ENCODE peak calls at places on chromosomes 12 and 14, in six cellular contexts. One of them, this sample, is unnamed.

GRCh38 chr12:28021704-28022103 is 49.2 kb upstream of the PTHLH start:
- DNase-seq in H9: no peak
- DNase-seq in cardiac muscle cell: no peak
- DNase-seq in NCI-H1105 treated with DMSO at 0.1 percent for 48 hours: no peak
- DNase-seq in C1 segment of cervical spinal cord: no peak
- DNase-seq in GDM1: no peak
- DNase-seq in this sample: no peak

GRCh38 chr12:27488479-27488878 is 35.5 kb upstream of the PPFIBP1 start:
- DNase-seq in H9: no peak
- DNase-seq in GDM1: no peak
- DNase-seq in cardiac muscle cell: no peak
- DNase-seq in C1 segment of cervical spinal cord: no peak
- DNase-seq in NCI-H1105 treated with DMSO at 0.1 percent for 48 hours: no peak
- DNase-seq in this sample: no peak

GRCh38 chr14:92540472-92541048 is 27.0 kb downstream of the RIN3 start:
- DNase-seq in cardiac muscle cell: no peak
- DNase-seq in NCI-H1105 treated with DMSO at 0.1 percent for 48 hours: peak
- DNase-seq in GDM1: no peak
- DNase-seq in C1 segment of cervical spinal cord: peak
- DNase-seq in H9: no peak
- DNase-seq in this sample: no peak

GRCh38 chr12:2804390-2805145 is 7.9 kb upstream of the ITFG2 start:
- DNase-seq in GDM1: no peak
- DNase-seq in NCI-H1105 treated with DMSO at 0.1 percent for 48 hours: no peak
- DNase-seq in cardiac muscle cell: peak
- DNase-seq in C1 segment of cervical spinal cord: no peak
- DNase-seq in H9: no peak
- DNase-seq in this sample: no peak

GRCh38 chr12:99121476-99121965 is 476.4 kb downstream of the APAF1 start:
- DNase-seq in cardiac muscle cell: no peak
- DNase-seq in GDM1: no peak
- DNase-seq in NCI-H1105 treated with DMSO at 0.1 percent for 48 hours: peak
- DNase-seq in C1 segment of cervical spinal cord: no peak
- DNase-seq in H9: no peak
- DNase-seq in this sample: no peak

GRCh38 chr14:65462411-65462810 is 49.9 kb downstream of the FUT8 start:
- DNase-seq in cardiac muscle cell: no peak
- DNase-seq in NCI-H1105 treated with DMSO at 0.1 percent for 48 hours: no peak
- DNase-seq in GDM1: no peak
- DNase-seq in C1 segment of cervical spinal cord: no peak
- DNase-seq in H9: no peak
- DNase-seq in this sample: no peak

GRCh38 chr12:94614288-94614721 is 36.1 kb downstream of the TMCC3 start:
- DNase-seq in C1 segment of cervical spinal cord: no peak
- DNase-seq in NCI-H1105 treated with DMSO at 0.1 percent for 48 hours: no peak
- DNase-seq in H9: peak
- DNase-seq in GDM1: no peak
- DNase-seq in cardiac muscle cell: peak
- DNase-seq in this sample: no peak

GRCh38 chr14:104677506-104678332 is 11.7 kb upstream of the INF2 start:
- DNase-seq in NCI-H1105 treated with DMSO at 0.1 percent for 48 hours: no peak
- DNase-seq in H9: peak
- DNase-seq in cardiac muscle cell: peak
- DNase-seq in C1 segment of cervical spinal cord: peak
- DNase-seq in GDM1: peak
- DNase-seq in this sample: peak

GRCh38 chr14:75711796-75712211 is 50.8 kb downstream of the TTLL5 start:
- DNase-seq in NCI-H1105 treated with DMSO at 0.1 percent for 48 hours: peak
- DNase-seq in cardiac muscle cell: peak
- DNase-seq in GDM1: no peak
- DNase-seq in C1 segment of cervical spinal cord: peak
- DNase-seq in H9: peak
- DNase-seq in this sample: peak

GRCh38 chr12:72472350-72472749 is 200.2 kb downstream of the TRHDE start:
- DNase-seq in NCI-H1105 treated with DMSO at 0.1 percent for 48 hours: no peak
- DNase-seq in GDM1: no peak
- DNase-seq in H9: no peak
- DNase-seq in C1 segment of cervical spinal cord: no peak
- DNase-seq in cardiac muscle cell: no peak
- DNase-seq in this sample: no peak

GRCh38 chr12:106192659-106193403 is 54.1 kb upstream of the NUAK1 start:
- DNase-seq in H9: no peak
- DNase-seq in GDM1: no peak
- DNase-seq in C1 segment of cervical spinal cord: no peak
- DNase-seq in NCI-H1105 treated with DMSO at 0.1 percent for 48 hours: no peak
- DNase-seq in cardiac muscle cell: no peak
- DNase-seq in this sample: no peak

GRCh38 chr14:52494444-52494843 is 57.9 kb downstream of the TXNDC16 start:
- DNase-seq in GDM1: no peak
- DNase-seq in NCI-H1105 treated with DMSO at 0.1 percent for 48 hours: peak
- DNase-seq in H9: no peak
- DNase-seq in C1 segment of cervical spinal cord: no peak
- DNase-seq in cardiac muscle cell: no peak
- DNase-seq in this sample: no peak

GRCh38 chr14:95314609-95315008 is 5.1 kb downstream of the CLMN start:
- DNase-seq in H9: no peak
- DNase-seq in cardiac muscle cell: no peak
- DNase-seq in NCI-H1105 treated with DMSO at 0.1 percent for 48 hours: no peak
- DNase-seq in GDM1: no peak
- DNase-seq in C1 segment of cervical spinal cord: no peak
- DNase-seq in this sample: no peak

GRCh38 chr14:51596473-51596870 is 55.2 kb upstream of the FRMD6 start:
- DNase-seq in GDM1: no peak
- DNase-seq in cardiac muscle cell: peak
- DNase-seq in H9: no peak
- DNase-seq in NCI-H1105 treated with DMSO at 0.1 percent for 48 hours: no peak
- DNase-seq in C1 segment of cervical spinal cord: no peak
- DNase-seq in this sample: no peak

GRCh38 chr14:75542585-75543091 is 20.4 kb downstream of the BATF start:
- DNase-seq in NCI-H1105 treated with DMSO at 0.1 percent for 48 hours: no peak
- DNase-seq in C1 segment of cervical spinal cord: no peak
- DNase-seq in cardiac muscle cell: peak
- DNase-seq in GDM1: peak
- DNase-seq in H9: no peak
- DNase-seq in this sample: no peak

GRCh38 chr12:59665692-59666091 is 69.9 kb downstream of the SLC16A7 start:
- DNase-seq in C1 segment of cervical spinal cord: no peak
- DNase-seq in cardiac muscle cell: no peak
- DNase-seq in GDM1: no peak
- DNase-seq in NCI-H1105 treated with DMSO at 0.1 percent for 48 hours: no peak
- DNase-seq in H9: no peak
- DNase-seq in this sample: no peak

GRCh38 chr14:94536836-94537235 is 24.4 kb upstream of the SERPINA4 start:
- DNase-seq in cardiac muscle cell: no peak
- DNase-seq in H9: no peak
- DNase-seq in C1 segment of cervical spinal cord: no peak
- DNase-seq in NCI-H1105 treated with DMSO at 0.1 percent for 48 hours: no peak
- DNase-seq in GDM1: no peak
- DNase-seq in this sample: no peak

GRCh38 chr12:12443482-12443881 is 86.6 kb downstream of the BORCS5 start:
- DNase-seq in GDM1: no peak
- DNase-seq in H9: no peak
- DNase-seq in cardiac muscle cell: no peak
- DNase-seq in NCI-H1105 treated with DMSO at 0.1 percent for 48 hours: no peak
- DNase-seq in C1 segment of cervical spinal cord: no peak
- DNase-seq in this sample: no peak

GRCh38 chr12:117481470-117481869 is 120.0 kb upstream of the NOS1 start:
- DNase-seq in H9: no peak
- DNase-seq in cardiac muscle cell: no peak
- DNase-seq in NCI-H1105 treated with DMSO at 0.1 percent for 48 hours: no peak
- DNase-seq in GDM1: no peak
- DNase-seq in C1 segment of cervical spinal cord: no peak
- DNase-seq in this sample: no peak

GRCh38 chr14:96108061-96108795 is 69.1 kb downstream of the C14orf132 start:
- DNase-seq in GDM1: no peak
- DNase-seq in C1 segment of cervical spinal cord: no peak
- DNase-seq in NCI-H1105 treated with DMSO at 0.1 percent for 48 hours: no peak
- DNase-seq in cardiac muscle cell: no peak
- DNase-seq in H9: no peak
- DNase-seq in this sample: no peak

GRCh38 chr12:71981149-71981548 is 42.5 kb downstream of the TPH2 start:
- DNase-seq in NCI-H1105 treated with DMSO at 0.1 percent for 48 hours: no peak
- DNase-seq in cardiac muscle cell: peak
- DNase-seq in H9: no peak
- DNase-seq in GDM1: no peak
- DNase-seq in C1 segment of cervical spinal cord: no peak
- DNase-seq in this sample: no peak

GRCh38 chr12:49825971-49826421 is 2.2 kb downstream of the NCKAP5L start:
- DNase-seq in NCI-H1105 treated with DMSO at 0.1 percent for 48 hours: no peak
- DNase-seq in H9: no peak
- DNase-seq in GDM1: no peak
- DNase-seq in C1 segment of cervical spinal cord: no peak
- DNase-seq in cardiac muscle cell: no peak
- DNase-seq in this sample: no peak

GRCh38 chr12:104703372-104703771 is 246.6 kb downstream of the CHST11 start:
- DNase-seq in H9: no peak
- DNase-seq in GDM1: no peak
- DNase-seq in C1 segment of cervical spinal cord: no peak
- DNase-seq in cardiac muscle cell: no peak
- DNase-seq in NCI-H1105 treated with DMSO at 0.1 percent for 48 hours: no peak
- DNase-seq in this sample: no peak

GRCh38 chr12:6765634-6766581 is at the start of gene PTMS:
- DNase-seq in H9: peak
- DNase-seq in NCI-H1105 treated with DMSO at 0.1 percent for 48 hours: peak
- DNase-seq in GDM1: peak
- DNase-seq in C1 segment of cervical spinal cord: peak
- DNase-seq in cardiac muscle cell: peak
- DNase-seq in this sample: peak

GRCh38 chr12:40262657-40263056 is 37.9 kb downstream of the LRRK2 start:
- DNase-seq in cardiac muscle cell: no peak
- DNase-seq in C1 segment of cervical spinal cord: no peak
- DNase-seq in GDM1: no peak
- DNase-seq in NCI-H1105 treated with DMSO at 0.1 percent for 48 hours: no peak
- DNase-seq in H9: no peak
- DNase-seq in this sample: no peak

GRCh38 chr14:58395815-58396626 is at the start of gene TOMM20L:
- DNase-seq in GDM1: peak
- DNase-seq in C1 segment of cervical spinal cord: peak
- DNase-seq in NCI-H1105 treated with DMSO at 0.1 percent for 48 hours: peak
- DNase-seq in H9: peak
- DNase-seq in cardiac muscle cell: peak
- DNase-seq in this sample: peak

GRCh38 chr14:100155881-100156645 is 3.4 kb downstream of the DEGS2 start:
- DNase-seq in C1 segment of cervical spinal cord: no peak
- DNase-seq in H9: no peak
- DNase-seq in GDM1: no peak
- DNase-seq in cardiac muscle cell: no peak
- DNase-seq in NCI-H1105 treated with DMSO at 0.1 percent for 48 hours: no peak
- DNase-seq in this sample: peak

GRCh38 chr14:89146291-89146690 is 270.7 kb downstream of the FOXN3 start:
- DNase-seq in cardiac muscle cell: no peak
- DNase-seq in C1 segment of cervical spinal cord: no peak
- DNase-seq in GDM1: no peak
- DNase-seq in NCI-H1105 treated with DMSO at 0.1 percent for 48 hours: no peak
- DNase-seq in H9: no peak
- DNase-seq in this sample: no peak

GRCh38 chr12:24596768-24597388 is 352.0 kb downstream of the BCAT1 start:
- DNase-seq in C1 segment of cervical spinal cord: no peak
- DNase-seq in cardiac muscle cell: peak
- DNase-seq in GDM1: no peak
- DNase-seq in NCI-H1105 treated with DMSO at 0.1 percent for 48 hours: peak
- DNase-seq in H9: no peak
- DNase-seq in this sample: no peak

GRCh38 chr14:74018029-74018703 is 922 bp downstream of the ENTPD5 start:
- DNase-seq in H9: no peak
- DNase-seq in cardiac muscle cell: no peak
- DNase-seq in NCI-H1105 treated with DMSO at 0.1 percent for 48 hours: no peak
- DNase-seq in C1 segment of cervical spinal cord: no peak
- DNase-seq in GDM1: no peak
- DNase-seq in this sample: peak

GRCh38 chr14:39419272-39419671 is 13.0 kb downstream of the FBXO33 start:
- DNase-seq in H9: no peak
- DNase-seq in GDM1: no peak
- DNase-seq in cardiac muscle cell: no peak
- DNase-seq in C1 segment of cervical spinal cord: no peak
- DNase-seq in NCI-H1105 treated with DMSO at 0.1 percent for 48 hours: no peak
- DNase-seq in this sample: no peak

GRCh38 chr12:47107446-47107845 is 27.7 kb upstream of the AMIGO2 start:
- DNase-seq in C1 segment of cervical spinal cord: no peak
- DNase-seq in cardiac muscle cell: no peak
- DNase-seq in GDM1: no peak
- DNase-seq in H9: no peak
- DNase-seq in NCI-H1105 treated with DMSO at 0.1 percent for 48 hours: no peak
- DNase-seq in this sample: no peak

GRCh38 chr12:74801625-74802024 is 264.0 kb downstream of the ATXN7L3B start:
- DNase-seq in NCI-H1105 treated with DMSO at 0.1 percent for 48 hours: no peak
- DNase-seq in H9: no peak
- DNase-seq in GDM1: no peak
- DNase-seq in cardiac muscle cell: no peak
- DNase-seq in C1 segment of cervical spinal cord: no peak
- DNase-seq in this sample: no peak

GRCh38 chr14:101713641-101714349 is 47.7 kb upstream of the PPP2R5C start:
- DNase-seq in C1 segment of cervical spinal cord: no peak
- DNase-seq in cardiac muscle cell: no peak
- DNase-seq in NCI-H1105 treated with DMSO at 0.1 percent for 48 hours: no peak
- DNase-seq in GDM1: no peak
- DNase-seq in H9: no peak
- DNase-seq in this sample: no peak

GRCh38 chr12:13196302-13196921 is at the start of gene EMP1:
- DNase-seq in H9: no peak
- DNase-seq in NCI-H1105 treated with DMSO at 0.1 percent for 48 hours: peak
- DNase-seq in C1 segment of cervical spinal cord: peak
- DNase-seq in cardiac muscle cell: no peak
- DNase-seq in GDM1: peak
- DNase-seq in this sample: peak

GRCh38 chr12:57726151-57726883 is 12.2 kb downstream of the AGAP2 start:
- DNase-seq in cardiac muscle cell: peak
- DNase-seq in H9: peak
- DNase-seq in NCI-H1105 treated with DMSO at 0.1 percent for 48 hours: peak
- DNase-seq in C1 segment of cervical spinal cord: peak
- DNase-seq in GDM1: no peak
- DNase-seq in this sample: peak

This sample was measured in DMS79.